ENCODE peak calls at places on chromosomes 5 and 9, in nine cellular contexts. One of them, this sample, is unnamed.

GRCh38 chr5:36561596-36561995 is 44.8 kb upstream of the SLC1A3 start:
- DNase-seq in left lung: no peak
- DNase-seq in AG04450: no peak
- DNase-seq in astrocyte of the spinal cord: no peak
- DNase-seq in CD8-positive, alpha-beta T cell: no peak
- DNase-seq in body of pancreas: no peak
- DNase-seq in uterus: no peak
- DNase-seq in fibroblast of villous mesenchyme: no peak
- DNase-seq in GM12865: no peak
- DNase-seq in this sample: no peak

GRCh38 chr5:119417891-119418781 is 34.2 kb upstream of the HSD17B4 start:
- DNase-seq in left lung: no peak
- DNase-seq in AG04450: no peak
- DNase-seq in astrocyte of the spinal cord: peak
- DNase-seq in CD8-positive, alpha-beta T cell: no peak
- DNase-seq in body of pancreas: no peak
- DNase-seq in uterus: no peak
- DNase-seq in fibroblast of villous mesenchyme: peak
- DNase-seq in GM12865: no peak
- DNase-seq in this sample: peak

GRCh38 chr9:110952018-110952864 is 86.0 kb downstream of the LPAR1 start:
- DNase-seq in left lung: no peak
- DNase-seq in AG04450: no peak
- DNase-seq in astrocyte of the spinal cord: no peak
- DNase-seq in CD8-positive, alpha-beta T cell: no peak
- DNase-seq in body of pancreas: no peak
- DNase-seq in uterus: no peak
- DNase-seq in fibroblast of villous mesenchyme: no peak
- DNase-seq in GM12865: peak
- DNase-seq in this sample: no peak

GRCh38 chr5:110510146-110510545 is 216.3 kb downstream of the TMEM232 start:
- DNase-seq in left lung: no peak
- DNase-seq in AG04450: no peak
- DNase-seq in astrocyte of the spinal cord: no peak
- DNase-seq in CD8-positive, alpha-beta T cell: no peak
- DNase-seq in body of pancreas: no peak
- DNase-seq in uterus: no peak
- DNase-seq in fibroblast of villous mesenchyme: no peak
- DNase-seq in GM12865: no peak
- DNase-seq in this sample: no peak

GRCh38 chr5:67133781-67134180 is 62.8 kb downstream of the CD180 start:
- DNase-seq in left lung: no peak
- DNase-seq in AG04450: no peak
- DNase-seq in astrocyte of the spinal cord: no peak
- DNase-seq in CD8-positive, alpha-beta T cell: no peak
- DNase-seq in body of pancreas: no peak
- DNase-seq in uterus: no peak
- DNase-seq in fibroblast of villous mesenchyme: no peak
- DNase-seq in GM12865: no peak
- DNase-seq in this sample: no peak

GRCh38 chr9:83794051-83794450 is 23.5 kb downstream of the GKAP1 start:
- DNase-seq in left lung: no peak
- DNase-seq in AG04450: no peak
- DNase-seq in astrocyte of the spinal cord: no peak
- DNase-seq in CD8-positive, alpha-beta T cell: no peak
- DNase-seq in body of pancreas: no peak
- DNase-seq in uterus: no peak
- DNase-seq in fibroblast of villous mesenchyme: no peak
- DNase-seq in GM12865: peak
- DNase-seq in this sample: no peak

GRCh38 chr5:157778121-157778805 is 34.8 kb downstream of the LSM11 start:
- DNase-seq in left lung: no peak
- DNase-seq in AG04450: no peak
- DNase-seq in astrocyte of the spinal cord: peak
- DNase-seq in CD8-positive, alpha-beta T cell: no peak
- DNase-seq in body of pancreas: peak
- DNase-seq in uterus: no peak
- DNase-seq in fibroblast of villous mesenchyme: peak
- DNase-seq in GM12865: no peak
- DNase-seq in this sample: peak

GRCh38 chr9:8514760-8515159 is 715.2 kb upstream of the DMAC1 start:
- DNase-seq in left lung: no peak
- DNase-seq in AG04450: no peak
- DNase-seq in astrocyte of the spinal cord: no peak
- DNase-seq in CD8-positive, alpha-beta T cell: no peak
- DNase-seq in body of pancreas: no peak
- DNase-seq in uterus: no peak
- DNase-seq in fibroblast of villous mesenchyme: no peak
- DNase-seq in GM12865: no peak
- DNase-seq in this sample: no peak

GRCh38 chr9:128899566-128900322 is 17.8 kb downstream of the LRRC8A start:
- DNase-seq in left lung: no peak
- DNase-seq in AG04450: no peak
- DNase-seq in astrocyte of the spinal cord: no peak
- DNase-seq in CD8-positive, alpha-beta T cell: no peak
- DNase-seq in body of pancreas: no peak
- DNase-seq in uterus: no peak
- DNase-seq in fibroblast of villous mesenchyme: no peak
- DNase-seq in GM12865: peak
- DNase-seq in this sample: no peak

GRCh38 chr9:131320031-131320685 is 30.6 kb downstream of the PLPP7 start:
- DNase-seq in left lung: no peak
- DNase-seq in AG04450: no peak
- DNase-seq in astrocyte of the spinal cord: no peak
- DNase-seq in CD8-positive, alpha-beta T cell: no peak
- DNase-seq in body of pancreas: peak
- DNase-seq in uterus: peak
- DNase-seq in fibroblast of villous mesenchyme: peak
- DNase-seq in GM12865: no peak
- DNase-seq in this sample: no peak

GRCh38 chr5:134176523-134177196 is at the start of gene SKP1:
- DNase-seq in left lung: peak
- DNase-seq in AG04450: peak
- DNase-seq in astrocyte of the spinal cord: peak
- DNase-seq in CD8-positive, alpha-beta T cell: peak
- DNase-seq in body of pancreas: peak
- DNase-seq in uterus: peak
- DNase-seq in fibroblast of villous mesenchyme: peak
- DNase-seq in GM12865: peak
- DNase-seq in this sample: peak

GRCh38 chr9:122379340-122379739 is 8.5 kb downstream of the PTGS1 start:
- DNase-seq in left lung: no peak
- DNase-seq in AG04450: no peak
- DNase-seq in astrocyte of the spinal cord: no peak
- DNase-seq in CD8-positive, alpha-beta T cell: no peak
- DNase-seq in body of pancreas: no peak
- DNase-seq in uterus: no peak
- DNase-seq in fibroblast of villous mesenchyme: no peak
- DNase-seq in GM12865: no peak
- DNase-seq in this sample: no peak

GRCh38 chr5:141476132-141476909 is 555 bp downstream of the PCDHGC3 start:
- DNase-seq in left lung: no peak
- DNase-seq in AG04450: peak
- DNase-seq in astrocyte of the spinal cord: peak
- DNase-seq in CD8-positive, alpha-beta T cell: no peak
- DNase-seq in body of pancreas: peak
- DNase-seq in uterus: peak
- DNase-seq in fibroblast of villous mesenchyme: peak
- DNase-seq in GM12865: peak
- DNase-seq in this sample: peak

GRCh38 chr5:168315991-168316578 is 24.6 kb downstream of the WWC1 start:
- DNase-seq in left lung: peak
- DNase-seq in AG04450: no peak
- DNase-seq in astrocyte of the spinal cord: no peak
- DNase-seq in CD8-positive, alpha-beta T cell: no peak
- DNase-seq in body of pancreas: peak
- DNase-seq in uterus: no peak
- DNase-seq in fibroblast of villous mesenchyme: no peak
- DNase-seq in GM12865: no peak
- DNase-seq in this sample: no peak

GRCh38 chr9:120916573-120916972 is 10.0 kb downstream of the TRAF1 start:
- DNase-seq in left lung: no peak
- DNase-seq in AG04450: no peak
- DNase-seq in astrocyte of the spinal cord: peak
- DNase-seq in CD8-positive, alpha-beta T cell: no peak
- DNase-seq in body of pancreas: peak
- DNase-seq in uterus: peak
- DNase-seq in fibroblast of villous mesenchyme: peak
- DNase-seq in GM12865: no peak
- DNase-seq in this sample: peak

GRCh38 chr5:22787398-22787797 is 65.7 kb downstream of the CDH12 start:
- DNase-seq in left lung: no peak
- DNase-seq in AG04450: no peak
- DNase-seq in astrocyte of the spinal cord: no peak
- DNase-seq in CD8-positive, alpha-beta T cell: no peak
- DNase-seq in body of pancreas: no peak
- DNase-seq in uterus: no peak
- DNase-seq in fibroblast of villous mesenchyme: no peak
- DNase-seq in GM12865: no peak
- DNase-seq in this sample: no peak

GRCh38 chr5:165370772-165371171 is 1865.4 kb downstream of the MAT2B start:
- DNase-seq in left lung: no peak
- DNase-seq in AG04450: no peak
- DNase-seq in astrocyte of the spinal cord: peak
- DNase-seq in CD8-positive, alpha-beta T cell: no peak
- DNase-seq in body of pancreas: no peak
- DNase-seq in uterus: no peak
- DNase-seq in fibroblast of villous mesenchyme: peak
- DNase-seq in GM12865: no peak
- DNase-seq in this sample: peak

GRCh38 chr5:165370233-165370632 is 1864.8 kb downstream of the MAT2B start:
- DNase-seq in left lung: no peak
- DNase-seq in AG04450: no peak
- DNase-seq in astrocyte of the spinal cord: no peak
- DNase-seq in CD8-positive, alpha-beta T cell: no peak
- DNase-seq in body of pancreas: no peak
- DNase-seq in uterus: no peak
- DNase-seq in fibroblast of villous mesenchyme: no peak
- DNase-seq in GM12865: no peak
- DNase-seq in this sample: no peak
- H3K4me3 ChIP-seq in left lung: no peak
- H3K4me3 ChIP-seq in AG04450: no peak
- H3K4me3 ChIP-seq in astrocyte of the spinal cord: no peak
- H3K4me3 ChIP-seq in CD8-positive, alpha-beta T cell: no peak
- H3K4me3 ChIP-seq in body of pancreas: no peak
- H3K4me3 ChIP-seq in uterus: no peak
- H3K4me3 ChIP-seq in fibroblast of villous mesenchyme: no peak
- H3K4me3 ChIP-seq in GM12865: no peak
- H3K4me3 ChIP-seq in this sample: no peak

GRCh38 chr5:131394128-131394527 is 130.3 kb downstream of the CDC42SE2 start:
- DNase-seq in left lung: no peak
- DNase-seq in AG04450: no peak
- DNase-seq in astrocyte of the spinal cord: peak
- DNase-seq in CD8-positive, alpha-beta T cell: peak
- DNase-seq in body of pancreas: peak
- DNase-seq in uterus: no peak
- DNase-seq in fibroblast of villous mesenchyme: no peak
- DNase-seq in GM12865: peak
- DNase-seq in this sample: peak
- H3K4me3 ChIP-seq in left lung: no peak
- H3K4me3 ChIP-seq in AG04450: no peak
- H3K4me3 ChIP-seq in astrocyte of the spinal cord: no peak
- H3K4me3 ChIP-seq in CD8-positive, alpha-beta T cell: no peak
- H3K4me3 ChIP-seq in body of pancreas: no peak
- H3K4me3 ChIP-seq in uterus: no peak
- H3K4me3 ChIP-seq in fibroblast of villous mesenchyme: no peak
- H3K4me3 ChIP-seq in GM12865: no peak
- H3K4me3 ChIP-seq in this sample: no peak

GRCh38 chr9:14322211-14323082 is 8.5 kb upstream of the NFIB start:
- DNase-seq in left lung: peak
- DNase-seq in AG04450: no peak
- DNase-seq in astrocyte of the spinal cord: peak
- DNase-seq in CD8-positive, alpha-beta T cell: peak
- DNase-seq in body of pancreas: peak
- DNase-seq in uterus: peak
- DNase-seq in fibroblast of villous mesenchyme: peak
- DNase-seq in GM12865: peak
- DNase-seq in this sample: peak

GRCh38 chr9:14323083-14323968 is 9.4 kb upstream of the NFIB start:
- DNase-seq in left lung: no peak
- DNase-seq in AG04450: no peak
- DNase-seq in astrocyte of the spinal cord: no peak
- DNase-seq in CD8-positive, alpha-beta T cell: no peak
- DNase-seq in body of pancreas: no peak
- DNase-seq in uterus: no peak
- DNase-seq in fibroblast of villous mesenchyme: no peak
- DNase-seq in GM12865: no peak
- DNase-seq in this sample: no peak

GRCh38 chr9:14323969-14324366 is 10.0 kb upstream of the NFIB start:
- DNase-seq in left lung: no peak
- DNase-seq in AG04450: no peak
- DNase-seq in astrocyte of the spinal cord: no peak
- DNase-seq in CD8-positive, alpha-beta T cell: no peak
- DNase-seq in body of pancreas: no peak
- DNase-seq in uterus: no peak
- DNase-seq in fibroblast of villous mesenchyme: no peak
- DNase-seq in GM12865: no peak
- DNase-seq in this sample: no peak

GRCh38 chr9:14320272-14321245 is 6.6 kb upstream of the NFIB start:
- DNase-seq in left lung: no peak
- DNase-seq in AG04450: peak
- DNase-seq in astrocyte of the spinal cord: peak
- DNase-seq in CD8-positive, alpha-beta T cell: no peak
- DNase-seq in body of pancreas: peak
- DNase-seq in uterus: no peak
- DNase-seq in fibroblast of villous mesenchyme: peak
- DNase-seq in GM12865: peak
- DNase-seq in this sample: peak

DNA sequence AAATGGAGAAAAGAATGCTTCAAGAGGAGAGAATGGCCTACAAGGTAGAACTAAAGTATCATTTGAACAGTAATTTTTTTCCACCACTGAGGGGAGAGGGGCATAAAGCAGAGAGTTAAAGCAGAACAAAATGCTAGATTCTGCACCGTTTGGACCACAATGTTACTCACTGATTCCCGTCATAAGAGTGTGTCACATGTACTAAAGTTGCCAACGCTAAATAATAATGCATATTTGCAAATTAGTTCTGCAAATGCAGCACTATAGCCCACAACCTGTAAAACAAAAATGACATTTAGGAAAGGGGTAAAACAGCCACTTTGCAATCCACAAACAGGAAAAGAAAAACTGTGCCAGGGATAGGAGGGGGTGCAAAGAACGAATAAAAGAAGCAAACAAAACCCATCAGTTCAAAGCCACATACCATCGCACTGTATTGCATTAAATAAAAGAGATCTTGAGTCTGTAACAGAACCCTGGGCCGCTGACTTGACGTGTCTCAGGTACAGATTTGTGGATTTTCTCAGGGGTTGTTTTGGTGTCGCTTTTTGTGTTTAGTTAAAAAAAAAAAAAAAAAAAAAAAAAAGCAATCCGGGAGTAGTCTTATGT is 7.7 kb upstream of the NFIB start:
- DNase-seq in left lung: no peak
- DNase-seq in AG04450: no peak
- DNase-seq in astrocyte of the spinal cord: peak
- DNase-seq in CD8-positive, alpha-beta T cell: no peak
- DNase-seq in body of pancreas: no peak
- DNase-seq in uterus: no peak
- DNase-seq in fibroblast of villous mesenchyme: no peak
- DNase-seq in GM12865: no peak
- DNase-seq in this sample: peak
- H3K4me3 ChIP-seq in left lung: peak
- H3K4me3 ChIP-seq in AG04450: peak
- H3K4me3 ChIP-seq in astrocyte of the spinal cord: peak
- H3K4me3 ChIP-seq in CD8-positive, alpha-beta T cell: peak
- H3K4me3 ChIP-seq in body of pancreas: no peak
- H3K4me3 ChIP-seq in uterus: peak
- H3K4me3 ChIP-seq in fibroblast of villous mesenchyme: peak
- H3K4me3 ChIP-seq in GM12865: peak
- H3K4me3 ChIP-seq in this sample: peak

GRCh38 chr9:108801949-108802348 is 53.8 kb downstream of the ACTL7B start:
- DNase-seq in left lung: no peak
- DNase-seq in AG04450: no peak
- DNase-seq in astrocyte of the spinal cord: no peak
- DNase-seq in CD8-positive, alpha-beta T cell: no peak
- DNase-seq in body of pancreas: no peak
- DNase-seq in uterus: no peak
- DNase-seq in fibroblast of villous mesenchyme: no peak
- DNase-seq in GM12865: no peak
- DNase-seq in this sample: no peak
- H3K4me3 ChIP-seq in left lung: no peak
- H3K4me3 ChIP-seq in AG04450: no peak
- H3K4me3 ChIP-seq in astrocyte of the spinal cord: no peak
- H3K4me3 ChIP-seq in CD8-positive, alpha-beta T cell: no peak
- H3K4me3 ChIP-seq in body of pancreas: no peak
- H3K4me3 ChIP-seq in uterus: no peak
- H3K4me3 ChIP-seq in fibroblast of villous mesenchyme: no peak
- H3K4me3 ChIP-seq in GM12865: no peak
- H3K4me3 ChIP-seq in this sample: no peak